ENCODE peak calls at places on chromosomes 5 and 9, in eight cellular contexts. One of them, this sample, is unnamed.

GRCh38 chr5:172525633-172526360 is 71.5 kb upstream of the SH3PXD2B start:
- DNase-seq in SK-N-SH: no peak
- DNase-seq in OCI-LY7: no peak
- DNase-seq in neural progenitor cell: no peak
- DNase-seq in GDM1: no peak
- DNase-seq in cardiac muscle cell: no peak
- DNase-seq in anterior cingulate cortex: no peak
- DNase-seq in COR-L47: no peak
- DNase-seq in this sample: no peak

GRCh38 chr9:98251554-98251953 is 3.9 kb downstream of the TBC1D2 start:
- DNase-seq in SK-N-SH: no peak
- DNase-seq in OCI-LY7: no peak
- DNase-seq in neural progenitor cell: no peak
- DNase-seq in GDM1: no peak
- DNase-seq in cardiac muscle cell: peak; percentile 73
- DNase-seq in anterior cingulate cortex: no peak
- DNase-seq in COR-L47: no peak
- DNase-seq in this sample: no peak

GRCh38 chr5:26192496-26192895 is 845.9 kb downstream of the CDH9 start:
- DNase-seq in SK-N-SH: no peak
- DNase-seq in OCI-LY7: no peak
- DNase-seq in neural progenitor cell: no peak
- DNase-seq in GDM1: no peak
- DNase-seq in cardiac muscle cell: no peak
- DNase-seq in anterior cingulate cortex: no peak
- DNase-seq in COR-L47: no peak
- DNase-seq in this sample: no peak

GRCh38 chr5:14244721-14245518 is 101.8 kb downstream of the TRIO start:
- DNase-seq in SK-N-SH: no peak
- DNase-seq in OCI-LY7: no peak
- DNase-seq in neural progenitor cell: no peak
- DNase-seq in GDM1: no peak
- DNase-seq in cardiac muscle cell: no peak
- DNase-seq in anterior cingulate cortex: no peak
- DNase-seq in COR-L47: no peak
- DNase-seq in this sample: no peak

GRCh38 chr9:121252104-121252851 is 15.7 kb upstream of the GSN start:
- DNase-seq in SK-N-SH: no peak
- DNase-seq in OCI-LY7: no peak
- DNase-seq in neural progenitor cell: no peak
- DNase-seq in GDM1: no peak
- DNase-seq in cardiac muscle cell: no peak
- DNase-seq in anterior cingulate cortex: no peak
- DNase-seq in COR-L47: no peak
- DNase-seq in this sample: no peak

GRCh38 chr5:82164109-82164956 is 113.8 kb downstream of the RPS23 start:
- DNase-seq in SK-N-SH: no peak
- DNase-seq in OCI-LY7: no peak
- DNase-seq in neural progenitor cell: no peak
- DNase-seq in GDM1: no peak
- DNase-seq in cardiac muscle cell: peak; percentile 63
- DNase-seq in anterior cingulate cortex: no peak
- DNase-seq in COR-L47: no peak
- DNase-seq in this sample: no peak

GRCh38 chr5:171893290-171893890 is 107.8 kb downstream of the SMIM23 start:
- DNase-seq in SK-N-SH: no peak
- DNase-seq in OCI-LY7: no peak
- DNase-seq in neural progenitor cell: no peak
- DNase-seq in GDM1: no peak
- DNase-seq in cardiac muscle cell: peak; percentile 55
- DNase-seq in anterior cingulate cortex: no peak
- DNase-seq in COR-L47: no peak
- DNase-seq in this sample: no peak

GRCh38 chr9:81826541-81826906 is 101.7 kb upstream of the SPATA31D4 start:
- DNase-seq in SK-N-SH: no peak
- DNase-seq in OCI-LY7: no peak
- DNase-seq in neural progenitor cell: peak; percentile 34
- DNase-seq in GDM1: no peak
- DNase-seq in cardiac muscle cell: peak; percentile 98
- DNase-seq in anterior cingulate cortex: peak; percentile 83
- DNase-seq in COR-L47: peak; percentile 52
- DNase-seq in this sample: no peak

GRCh38 chr5:107869459-107870115 is 198.8 kb upstream of the EFNA5 start:
- DNase-seq in SK-N-SH: no peak
- DNase-seq in OCI-LY7: no peak
- DNase-seq in neural progenitor cell: no peak
- DNase-seq in GDM1: no peak
- DNase-seq in cardiac muscle cell: peak; percentile 57
- DNase-seq in anterior cingulate cortex: no peak
- DNase-seq in COR-L47: no peak
- DNase-seq in this sample: no peak

GRCh38 chr9:134975253-134975652 is 57.5 kb upstream of the FCN1 start:
- DNase-seq in SK-N-SH: no peak
- DNase-seq in OCI-LY7: no peak
- DNase-seq in neural progenitor cell: no peak
- DNase-seq in GDM1: no peak
- DNase-seq in cardiac muscle cell: no peak
- DNase-seq in anterior cingulate cortex: no peak
- DNase-seq in COR-L47: no peak
- DNase-seq in this sample: no peak

GRCh38 chr5:164617290-164617689 is 1111.9 kb downstream of the MAT2B start:
- DNase-seq in SK-N-SH: no peak
- DNase-seq in OCI-LY7: no peak
- DNase-seq in neural progenitor cell: no peak
- DNase-seq in GDM1: no peak
- DNase-seq in cardiac muscle cell: no peak
- DNase-seq in anterior cingulate cortex: no peak
- DNase-seq in COR-L47: no peak
- DNase-seq in this sample: no peak

GRCh38 chr9:35923927-35924763 is 14.9 kb downstream of the SPAAR start:
- DNase-seq in SK-N-SH: no peak
- DNase-seq in OCI-LY7: no peak
- DNase-seq in neural progenitor cell: no peak
- DNase-seq in GDM1: peak; percentile 18
- DNase-seq in cardiac muscle cell: peak; percentile 95
- DNase-seq in anterior cingulate cortex: no peak
- DNase-seq in COR-L47: no peak
- DNase-seq in this sample: no peak

GRCh38 chr9:97714435-97714834 is 17.3 kb upstream of the XPA start:
- DNase-seq in SK-N-SH: no peak
- DNase-seq in OCI-LY7: no peak
- DNase-seq in neural progenitor cell: no peak
- DNase-seq in GDM1: peak; percentile 9
- DNase-seq in cardiac muscle cell: peak; percentile 25
- DNase-seq in anterior cingulate cortex: no peak
- DNase-seq in COR-L47: no peak
- DNase-seq in this sample: no peak

GRCh38 chr5:37208883-37209808 is 40.0 kb downstream of the CPLANE1 start:
- DNase-seq in SK-N-SH: no peak
- DNase-seq in OCI-LY7: no peak
- DNase-seq in neural progenitor cell: no peak
- DNase-seq in GDM1: no peak
- DNase-seq in cardiac muscle cell: peak; percentile 53
- DNase-seq in anterior cingulate cortex: no peak
- DNase-seq in COR-L47: no peak
- DNase-seq in this sample: peak; percentile 14

GRCh38 chr5:112372543-112372942 is 46.5 kb downstream of the EPB41L4A start:
- DNase-seq in SK-N-SH: no peak
- DNase-seq in OCI-LY7: no peak
- DNase-seq in neural progenitor cell: no peak
- DNase-seq in GDM1: no peak
- DNase-seq in cardiac muscle cell: no peak
- DNase-seq in anterior cingulate cortex: no peak
- DNase-seq in COR-L47: no peak
- DNase-seq in this sample: no peak

GRCh38 chr5:173238312-173239232 is 3.6 kb upstream of the NKX2-5 start:
- DNase-seq in SK-N-SH: peak; percentile 73
- DNase-seq in OCI-LY7: no peak
- DNase-seq in neural progenitor cell: peak; percentile 74
- DNase-seq in GDM1: no peak
- DNase-seq in cardiac muscle cell: peak; percentile 21
- DNase-seq in anterior cingulate cortex: no peak
- DNase-seq in COR-L47: no peak
- DNase-seq in this sample: peak; percentile 58

GRCh38 chr9:114272739-114273431 is 50.0 kb upstream of the ORM1 start:
- DNase-seq in SK-N-SH: no peak
- DNase-seq in OCI-LY7: no peak
- DNase-seq in neural progenitor cell: no peak
- DNase-seq in GDM1: no peak
- DNase-seq in cardiac muscle cell: no peak
- DNase-seq in anterior cingulate cortex: no peak
- DNase-seq in COR-L47: no peak
- DNase-seq in this sample: no peak